ENCODE peak calls at places on chromosomes 2 and 18, in eight cellular contexts. One of them, this sample, is unnamed.

GRCh38 chr2:33518200-33518599 is 41.8 kb downstream of the RASGRP3 start:
- DNase-seq in fibroblast of mammary gland: no peak
- DNase-seq in tibial nerve: no peak
- DNase-seq in activated CD4-positive, alpha-beta T cell treated with anti-CD3 and anti-CD28 coated beads, Interleukin-2, amount 50 U/mL, for 4 hours: no peak
- DNase-seq in iPS-NIHi11: no peak
- DNase-seq in retinal pigment epithelial cell: no peak
- DNase-seq in right cardiac atrium: no peak
- DNase-seq in activated naive CD4-positive, alpha-beta T cell treated with Interleukin-2 at 50 U/mL for 16 hours: no peak
- DNase-seq in this sample: no peak

GRCh38 chr18:67980241-67980640 is 463.7 kb upstream of the DSEL start:
- DNase-seq in fibroblast of mammary gland: no peak
- DNase-seq in iPS-NIHi11: no peak
- DNase-seq in tibial nerve: no peak
- DNase-seq in right cardiac atrium: no peak
- DNase-seq in retinal pigment epithelial cell: no peak
- DNase-seq in activated naive CD4-positive, alpha-beta T cell treated with Interleukin-2 at 50 U/mL for 16 hours: no peak
- DNase-seq in activated CD4-positive, alpha-beta T cell treated with anti-CD3 and anti-CD28 coated beads, Interleukin-2, amount 50 U/mL, for 4 hours: no peak
- DNase-seq in this sample: no peak

GRCh38 chr2:178870703-178871102 is 63.5 kb upstream of the TTN start:
- DNase-seq in activated CD4-positive, alpha-beta T cell treated with anti-CD3 and anti-CD28 coated beads, Interleukin-2, amount 50 U/mL, for 4 hours: no peak
- DNase-seq in activated naive CD4-positive, alpha-beta T cell treated with Interleukin-2 at 50 U/mL for 16 hours: no peak
- DNase-seq in tibial nerve: no peak
- DNase-seq in right cardiac atrium: no peak
- DNase-seq in fibroblast of mammary gland: peak; percentile 60
- DNase-seq in retinal pigment epithelial cell: no peak
- DNase-seq in iPS-NIHi11: no peak
- DNase-seq in this sample: no peak

GRCh38 chr2:186136860-186137259 is 349.2 kb upstream of the ZC3H15 start:
- DNase-seq in activated naive CD4-positive, alpha-beta T cell treated with Interleukin-2 at 50 U/mL for 16 hours: no peak
- DNase-seq in iPS-NIHi11: no peak
- DNase-seq in retinal pigment epithelial cell: no peak
- DNase-seq in right cardiac atrium: no peak
- DNase-seq in fibroblast of mammary gland: peak; percentile 1
- DNase-seq in activated CD4-positive, alpha-beta T cell treated with anti-CD3 and anti-CD28 coated beads, Interleukin-2, amount 50 U/mL, for 4 hours: no peak
- DNase-seq in tibial nerve: no peak
- DNase-seq in this sample: no peak

GRCh38 chr2:42900226-42900744 is 107.9 kb upstream of the HAAO start:
- DNase-seq in activated naive CD4-positive, alpha-beta T cell treated with Interleukin-2 at 50 U/mL for 16 hours: no peak
- DNase-seq in fibroblast of mammary gland: no peak
- DNase-seq in activated CD4-positive, alpha-beta T cell treated with anti-CD3 and anti-CD28 coated beads, Interleukin-2, amount 50 U/mL, for 4 hours: no peak
- DNase-seq in retinal pigment epithelial cell: no peak
- DNase-seq in right cardiac atrium: no peak
- DNase-seq in iPS-NIHi11: no peak
- DNase-seq in tibial nerve: no peak
- DNase-seq in this sample: no peak

GRCh38 chr2:70995227-70995729 is 605 bp upstream of the TEX261 start:
- DNase-seq in activated naive CD4-positive, alpha-beta T cell treated with Interleukin-2 at 50 U/mL for 16 hours: peak; percentile 53
- DNase-seq in tibial nerve: no peak
- DNase-seq in right cardiac atrium: no peak
- DNase-seq in iPS-NIHi11: peak; percentile 55
- DNase-seq in retinal pigment epithelial cell: no peak
- DNase-seq in fibroblast of mammary gland: peak; percentile 48
- DNase-seq in activated CD4-positive, alpha-beta T cell treated with anti-CD3 and anti-CD28 coated beads, Interleukin-2, amount 50 U/mL, for 4 hours: peak; percentile 48
- DNase-seq in this sample: no peak

GRCh38 chr2:95317665-95318425 is 20.7 kb downstream of the KCNIP3 start:
- DNase-seq in tibial nerve: no peak
- DNase-seq in fibroblast of mammary gland: no peak
- DNase-seq in retinal pigment epithelial cell: no peak
- DNase-seq in activated naive CD4-positive, alpha-beta T cell treated with Interleukin-2 at 50 U/mL for 16 hours: no peak
- DNase-seq in activated CD4-positive, alpha-beta T cell treated with anti-CD3 and anti-CD28 coated beads, Interleukin-2, amount 50 U/mL, for 4 hours: no peak
- DNase-seq in iPS-NIHi11: no peak
- DNase-seq in right cardiac atrium: peak; percentile 27
- DNase-seq in this sample: no peak

GRCh38 chr2:100616841-100617390 is 54.1 kb downstream of the PDCL3 start:
- DNase-seq in fibroblast of mammary gland: no peak
- DNase-seq in activated CD4-positive, alpha-beta T cell treated with anti-CD3 and anti-CD28 coated beads, Interleukin-2, amount 50 U/mL, for 4 hours: no peak
- DNase-seq in right cardiac atrium: no peak
- DNase-seq in activated naive CD4-positive, alpha-beta T cell treated with Interleukin-2 at 50 U/mL for 16 hours: no peak
- DNase-seq in iPS-NIHi11: no peak
- DNase-seq in retinal pigment epithelial cell: no peak
- DNase-seq in tibial nerve: no peak
- DNase-seq in this sample: no peak

GRCh38 chr18:79791141-79791972 is 6.4 kb upstream of the KCNG2 start:
- DNase-seq in tibial nerve: no peak
- DNase-seq in retinal pigment epithelial cell: peak; percentile 21
- DNase-seq in iPS-NIHi11: no peak
- DNase-seq in right cardiac atrium: no peak
- DNase-seq in fibroblast of mammary gland: peak; percentile 98
- DNase-seq in activated CD4-positive, alpha-beta T cell treated with anti-CD3 and anti-CD28 coated beads, Interleukin-2, amount 50 U/mL, for 4 hours: no peak
- DNase-seq in activated naive CD4-positive, alpha-beta T cell treated with Interleukin-2 at 50 U/mL for 16 hours: no peak
- DNase-seq in this sample: no peak

GRCh38 chr2:213214209-213214608 is 62.8 kb upstream of the IKZF2 start:
- DNase-seq in fibroblast of mammary gland: no peak
- DNase-seq in tibial nerve: no peak
- DNase-seq in retinal pigment epithelial cell: no peak
- DNase-seq in activated CD4-positive, alpha-beta T cell treated with anti-CD3 and anti-CD28 coated beads, Interleukin-2, amount 50 U/mL, for 4 hours: no peak
- DNase-seq in iPS-NIHi11: no peak
- DNase-seq in activated naive CD4-positive, alpha-beta T cell treated with Interleukin-2 at 50 U/mL for 16 hours: no peak
- DNase-seq in right cardiac atrium: no peak
- DNase-seq in this sample: no peak

GRCh38 chr18:76363451-76364120 is 131.5 kb downstream of the ZNF516 start:
- DNase-seq in retinal pigment epithelial cell: no peak
- DNase-seq in activated naive CD4-positive, alpha-beta T cell treated with Interleukin-2 at 50 U/mL for 16 hours: no peak
- DNase-seq in tibial nerve: no peak
- DNase-seq in iPS-NIHi11: no peak
- DNase-seq in right cardiac atrium: no peak
- DNase-seq in fibroblast of mammary gland: peak; percentile 64
- DNase-seq in activated CD4-positive, alpha-beta T cell treated with anti-CD3 and anti-CD28 coated beads, Interleukin-2, amount 50 U/mL, for 4 hours: no peak
- DNase-seq in this sample: no peak

GRCh38 chr2:20577495-20578235 is 73.2 kb downstream of the HS1BP3 start:
- DNase-seq in right cardiac atrium: peak; percentile 56
- DNase-seq in activated naive CD4-positive, alpha-beta T cell treated with Interleukin-2 at 50 U/mL for 16 hours: no peak
- DNase-seq in tibial nerve: no peak
- DNase-seq in activated CD4-positive, alpha-beta T cell treated with anti-CD3 and anti-CD28 coated beads, Interleukin-2, amount 50 U/mL, for 4 hours: no peak
- DNase-seq in retinal pigment epithelial cell: no peak
- DNase-seq in iPS-NIHi11: no peak
- DNase-seq in fibroblast of mammary gland: peak; percentile 90
- DNase-seq in this sample: no peak

GRCh38 chr2:128626758-128627515 is 308.3 kb upstream of the HS6ST1 start:
- DNase-seq in activated naive CD4-positive, alpha-beta T cell treated with Interleukin-2 at 50 U/mL for 16 hours: no peak
- DNase-seq in fibroblast of mammary gland: no peak
- DNase-seq in retinal pigment epithelial cell: no peak
- DNase-seq in activated CD4-positive, alpha-beta T cell treated with anti-CD3 and anti-CD28 coated beads, Interleukin-2, amount 50 U/mL, for 4 hours: no peak
- DNase-seq in right cardiac atrium: no peak
- DNase-seq in iPS-NIHi11: no peak
- DNase-seq in tibial nerve: no peak
- DNase-seq in this sample: no peak

GRCh38 chr2:206368484-206368883 is 74.8 kb upstream of the ADAM23 start:
- DNase-seq in activated naive CD4-positive, alpha-beta T cell treated with Interleukin-2 at 50 U/mL for 16 hours: no peak
- DNase-seq in right cardiac atrium: no peak
- DNase-seq in tibial nerve: no peak
- DNase-seq in activated CD4-positive, alpha-beta T cell treated with anti-CD3 and anti-CD28 coated beads, Interleukin-2, amount 50 U/mL, for 4 hours: no peak
- DNase-seq in retinal pigment epithelial cell: no peak
- DNase-seq in fibroblast of mammary gland: no peak
- DNase-seq in iPS-NIHi11: no peak
- DNase-seq in this sample: no peak

GRCh38 chr2:47208852-47209606 is 53.9 kb upstream of the STPG4 start:
- DNase-seq in retinal pigment epithelial cell: no peak
- DNase-seq in activated CD4-positive, alpha-beta T cell treated with anti-CD3 and anti-CD28 coated beads, Interleukin-2, amount 50 U/mL, for 4 hours: no peak
- DNase-seq in activated naive CD4-positive, alpha-beta T cell treated with Interleukin-2 at 50 U/mL for 16 hours: no peak
- DNase-seq in right cardiac atrium: no peak
- DNase-seq in iPS-NIHi11: no peak
- DNase-seq in fibroblast of mammary gland: no peak
- DNase-seq in tibial nerve: no peak
- DNase-seq in this sample: no peak